ENCODE peak calls at places on chromosomes 3 and 15, in six cellular contexts. L is uterus, E is AG09309, H is dorsolateral prefrontal cortex, G is lung, B is left lung. V is an unnamed sample.

GRCh38 chr15:29392358-29392757 is 122.7 kb upstream of the NSMCE3 start:
- DNase-seq in G (no peak), H (no peak), E (no peak), B (no peak), L (no peak), V (no peak)

GRCh38 chr3:72255736-72256559 is 471.0 kb upstream of the PROK2 start:
- DNase-seq in L (peak), B (no peak), G (no peak), E (no peak), H (no peak), V (peak)

GRCh38 chr3:49719214-49719884 is at the start of gene AMIGO3:
- DNase-seq in B (peak), E (peak), L (peak), H (peak), G (peak), V (peak)

GRCh38 chr3:46693897-46694235 is 387 bp upstream of the ALS2CL start:
- DNase-seq in G (peak), L (no peak), E (no peak), H (no peak), B (no peak), V (no peak)

GRCh38 chr3:69282191-69282590 is 103.7 kb downstream of the FRMD4B start:
- DNase-seq in E (no peak), H (peak), L (no peak), B (no peak), G (no peak), V (no peak)

GRCh38 chr3:195766671-195767070 is 45.1 kb downstream of the MUC4 start:
- DNase-seq in E (no peak), B (peak), G (no peak), H (no peak), L (no peak), V (no peak)

GRCh38 chr3:55686720-55687254 is 199.7 kb upstream of the WNT5A start:
- DNase-seq in B (no peak), E (no peak), G (no peak), L (no peak), H (no peak), V (no peak)

GRCh38 chr3:40242638-40243037 is 66.9 kb upstream of the EIF1B start:
- DNase-seq in E (no peak), L (no peak), H (no peak), B (no peak), G (no peak), V (no peak)

GRCh38 chr15:62125763-62126162 is 39.3 kb downstream of the C2CD4B start:
- DNase-seq in H (no peak), E (peak), L (no peak), B (no peak), G (no peak), V (no peak)

GRCh38 chr3:42780892-42781700 is 8.0 kb upstream of the CCDC13 start:
- DNase-seq in G (no peak), B (no peak), L (no peak), H (no peak), E (peak), V (no peak)
- TF ChIP-seq CTCF in G (peak), B (peak), L (peak), H (peak), E (peak), V (peak)

GRCh38 chr3:31955581-31955980 is 25.5 kb downstream of the OSBPL10 start:
- DNase-seq in L (no peak), H (no peak), B (no peak), E (no peak), G (no peak), V (no peak)
- TF ChIP-seq CTCF in L (no peak), H (no peak), B (no peak), E (no peak), G (no peak), V (no peak)

GRCh38 chr15:79067969-79068368 is 22.6 kb downstream of the RASGRF1 start:
- DNase-seq in L (no peak), H (no peak), E (no peak), G (no peak), B (no peak), V (no peak)
- TF ChIP-seq CTCF in L (no peak), H (no peak), E (no peak), G (no peak), B (no peak), V (no peak)

GRCh38 chr3:187713504-187713903 is 11.1 kb upstream of the RTP2 start:
- DNase-seq in L (no peak), E (no peak), G (no peak), H (no peak), B (no peak), V (no peak)

GRCh38 chr3:187705164-187705563 is 2.8 kb upstream of the RTP2 start:
- DNase-seq in L (no peak), B (no peak), G (no peak), H (no peak), E (no peak), V (no peak)

GRCh38 chr3:187706966-187707365 is 4.6 kb upstream of the RTP2 start:
- DNase-seq in G (no peak), L (no peak), H (no peak), B (no peak), E (no peak), V (peak)

GRCh38 chr3:187708696-187709095 is 6.3 kb upstream of the RTP2 start:
- DNase-seq in L (no peak), B (no peak), E (no peak), H (no peak), G (no peak), V (no peak)

GRCh38 chr3:187709155-187709554 is 6.8 kb upstream of the RTP2 start:
- DNase-seq in H (no peak), L (no peak), E (no peak), G (no peak), B (no peak), V (no peak)
- TF ChIP-seq CTCF in H (no peak), L (no peak), E (peak), G (no peak), B (no peak), V (no peak)

DNA sequence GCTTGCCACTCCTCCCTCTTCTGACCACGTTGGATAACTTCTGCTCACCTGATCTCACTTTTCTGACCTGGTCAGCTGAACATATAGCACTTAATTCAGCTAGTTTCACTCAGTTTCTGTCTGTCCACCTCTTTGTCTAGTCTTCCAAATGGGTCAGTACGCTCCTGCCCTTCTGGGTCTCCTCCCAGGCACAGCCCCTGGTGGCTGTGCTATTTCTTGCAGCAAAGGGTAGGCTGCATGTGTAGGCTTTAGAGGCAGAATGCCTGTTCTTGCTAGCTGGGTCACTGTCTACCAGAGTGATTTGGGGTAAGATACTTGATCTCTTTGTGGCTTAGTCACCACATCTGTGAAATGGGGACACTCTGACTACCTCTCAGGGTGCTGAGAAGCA is 2.4 kb upstream of the RBP1 start:
- DNase-seq in L (no peak), B (no peak), G (no peak), H (no peak), E (no peak), V (no peak)
- TF ChIP-seq CTCF in L (no peak), B (no peak), G (no peak), H (no peak), E (no peak), V (no peak)

GRCh38 chr3:98608029-98608428 is 14.6 kb upstream of the CPOX start:
- DNase-seq in H (no peak), E (no peak), G (no peak), B (no peak), L (no peak), V (no peak)

GRCh38 chr3:98617841-98618240 is 24.4 kb upstream of the CPOX start:
- DNase-seq in E (no peak), G (no peak), H (no peak), L (no peak), B (no peak), V (no peak)

GRCh38 chr3:98613616-98614015 is 20.2 kb upstream of the CPOX start:
- DNase-seq in L (no peak), E (no peak), H (no peak), G (no peak), B (no peak), V (no peak)

GRCh38 chr3:98612996-98613517 is 19.6 kb upstream of the CPOX start:
- DNase-seq in H (no peak), G (no peak), E (no peak), B (no peak), L (no peak), V (no peak)

DNA sequence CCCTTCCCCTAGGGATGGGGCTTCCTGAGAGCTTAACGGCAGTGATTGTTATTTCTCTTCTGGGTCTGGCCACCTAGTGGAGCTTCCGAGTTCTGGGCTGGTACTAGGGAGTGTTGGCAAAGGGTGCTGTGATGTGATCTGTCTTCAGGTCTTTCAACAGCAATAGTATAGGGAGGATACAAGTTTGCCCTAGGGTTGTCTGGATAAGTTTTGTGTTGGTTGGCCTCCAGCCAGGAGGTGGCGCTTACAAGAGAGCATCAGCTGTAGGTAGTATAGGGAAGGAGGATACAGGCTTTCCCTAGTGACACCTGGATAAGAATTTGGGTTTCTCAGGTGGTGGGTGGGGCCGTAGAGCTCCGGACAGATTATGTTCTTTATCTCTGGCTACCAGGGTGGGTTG is 19.2 kb upstream of the CPOX start:
- DNase-seq in L (no peak), B (no peak), G (no peak), H (no peak), E (no peak), V (no peak)
- TF ChIP-seq CTCF in L (no peak), B (no peak), G (no peak), H (no peak), E (peak), V (peak)

GRCh38 chr3:32684800-32685603 is at the start of gene CNOT10:
- DNase-seq in G (peak), H (peak), B (peak), L (peak), E (peak), V (peak)
- TF ChIP-seq CTCF in G (no peak), H (peak), B (peak), L (peak), E (peak), V (peak)

GRCh38 chr3:63976166-63976861 is 47.0 kb downstream of the PSMD6 start:
- DNase-seq in L (no peak), G (no peak), E (peak), H (no peak), B (no peak), V (no peak)
- TF ChIP-seq CTCF in L (no peak), G (no peak), E (no peak), H (no peak), B (no peak), V (no peak)

GRCh38 chr3:110856916-110857315 is 214.7 kb upstream of the NECTIN3 start:
- DNase-seq in L (no peak), B (no peak), H (no peak), E (no peak), G (no peak), V (no peak)
- TF ChIP-seq CTCF in L (no peak), B (no peak), H (no peak), E (no peak), G (no peak), V (no peak)

V was measured in osteocyte.